ENCODE peak calls at places on chromosomes 6 and 20, in seven cellular contexts. V, R, M, E, K, G and W are unnamed samples.
A peak's percentile ranks its signal among the peaks of the same experiment; 100 is the strongest.

GRCh38 chr20:60820918-60821317 is 431.1 kb upstream of the CDH4 start:
- DNase-seq in E (no peak), G (no peak), R (no peak), V (no peak), K (no peak), M (no peak), W (no peak)

GRCh38 chr20:48025061-48025515 is 239.8 kb upstream of the SULF2 start:
- DNase-seq in K (peak; percentile 78), G (no peak), V (peak; percentile 85), E (peak; percentile 51), M (no peak), R (peak; percentile 85), W (peak; percentile 47)

GRCh38 chr6:161575508-161576254 is 301.8 kb upstream of the AGPAT4 start:
- DNase-seq in G (no peak), R (no peak), K (no peak), V (no peak), E (no peak), M (no peak), W (no peak)

GRCh38 chr20:58473818-58474425 is 41.3 kb downstream of the APCDD1L start:
- DNase-seq in E (peak; percentile 26), M (no peak), R (no peak), K (no peak), G (no peak), V (no peak), W (no peak)

GRCh38 chr6:137699036-137699683 is 167.9 kb upstream of the TNFAIP3 start:
- DNase-seq in E (no peak), M (no peak), G (no peak), V (no peak), K (no peak), R (peak; percentile 33), W (peak; percentile 23)

GRCh38 chr6:37940074-37940847 is 120.7 kb downstream of the ZFAND3 start:
- DNase-seq in M (no peak), G (no peak), V (peak; percentile 48), R (peak; percentile 72), E (no peak), K (peak; percentile 20), W (no peak)

GRCh38 chr6:97151611-97152010 is 131.4 kb downstream of the MMS22L start:
- DNase-seq in G (no peak), M (no peak), K (no peak), R (no peak), V (no peak), E (no peak), W (no peak)

GRCh38 chr6:170279977-170280688 is 10.7 kb downstream of the DLL1 start:
- DNase-seq in E (no peak), M (peak; percentile 87), R (no peak), G (peak; percentile 65), V (peak; percentile 72), K (peak; percentile 77), W (peak; percentile 65)

DNA sequence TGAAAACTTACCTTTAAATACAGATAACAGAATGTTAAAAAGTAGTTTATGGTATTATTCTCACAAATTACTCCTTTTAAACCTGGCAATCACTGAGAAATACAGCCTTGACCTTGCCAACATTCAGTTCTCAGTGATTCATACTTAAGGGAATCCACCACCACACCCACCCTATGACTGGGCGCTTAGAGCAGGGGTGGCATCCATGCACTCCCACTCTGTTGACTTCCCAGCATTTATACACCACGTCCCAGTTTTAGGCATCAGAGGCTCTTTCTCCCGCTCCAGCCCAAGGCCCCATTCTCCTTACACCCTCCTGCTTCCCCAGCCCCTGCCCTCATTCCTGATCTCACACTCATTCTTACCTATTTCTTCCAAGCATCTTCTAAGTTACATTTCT is 16.3 kb downstream of the TRAF3IP2 start:
- DNase-seq in E (no peak), K (peak; percentile 55), G (peak; percentile 74), V (no peak), M (no peak), R (peak; percentile 71), W (peak; percentile 89)
- H3K27ac ChIP-seq in E (no peak overlapping the region), K (peak overlapping the region; percentile 82), G (peak overlapping the region; percentile 91), V (peak overlapping the region; percentile 86), M (peak overlapping the region; percentile 37), R (no peak overlapping the region), W (peak overlapping the region; percentile 93)

GRCh38 chr20:25233016-25233772 is 14.7 kb upstream of the PYGB start:
- DNase-seq in G (peak; percentile 92), E (no peak), R (no peak), K (no peak), M (peak; percentile 81), V (no peak), W (peak; percentile 97)
- H3K27ac ChIP-seq in G (peak overlapping the region; percentile 97), E (no peak overlapping the region), R (peak overlapping the region; percentile 86), K (no peak overlapping the region), M (peak overlapping the region; percentile 32), V (no peak overlapping the region), W (peak overlapping the region; percentile 97)

GRCh38 chr6:168133707-168134398 is 54.8 kb upstream of the FRMD1 start:
- DNase-seq in R (no peak), M (no peak), G (no peak), V (no peak), K (no peak), E (no peak), W (no peak)

GRCh38 chr6:168136001-168136400 is 57.0 kb upstream of the FRMD1 start:
- DNase-seq in E (peak; percentile 24), R (no peak), K (no peak), V (no peak), M (no peak), G (no peak), W (no peak)

GRCh38 chr6:168132531-168133184 is 53.6 kb upstream of the FRMD1 start:
- DNase-seq in R (peak; percentile 92), K (peak; percentile 57), V (no peak), E (peak; percentile 81), M (no peak), G (peak; percentile 39), W (peak; percentile 47)

GRCh38 chr6:168133186-168133585 is 54.2 kb upstream of the FRMD1 start:
- DNase-seq in M (no peak), G (no peak), K (peak; percentile 53), V (no peak), E (peak; percentile 53), R (peak; percentile 85), W (no peak)

DNA sequence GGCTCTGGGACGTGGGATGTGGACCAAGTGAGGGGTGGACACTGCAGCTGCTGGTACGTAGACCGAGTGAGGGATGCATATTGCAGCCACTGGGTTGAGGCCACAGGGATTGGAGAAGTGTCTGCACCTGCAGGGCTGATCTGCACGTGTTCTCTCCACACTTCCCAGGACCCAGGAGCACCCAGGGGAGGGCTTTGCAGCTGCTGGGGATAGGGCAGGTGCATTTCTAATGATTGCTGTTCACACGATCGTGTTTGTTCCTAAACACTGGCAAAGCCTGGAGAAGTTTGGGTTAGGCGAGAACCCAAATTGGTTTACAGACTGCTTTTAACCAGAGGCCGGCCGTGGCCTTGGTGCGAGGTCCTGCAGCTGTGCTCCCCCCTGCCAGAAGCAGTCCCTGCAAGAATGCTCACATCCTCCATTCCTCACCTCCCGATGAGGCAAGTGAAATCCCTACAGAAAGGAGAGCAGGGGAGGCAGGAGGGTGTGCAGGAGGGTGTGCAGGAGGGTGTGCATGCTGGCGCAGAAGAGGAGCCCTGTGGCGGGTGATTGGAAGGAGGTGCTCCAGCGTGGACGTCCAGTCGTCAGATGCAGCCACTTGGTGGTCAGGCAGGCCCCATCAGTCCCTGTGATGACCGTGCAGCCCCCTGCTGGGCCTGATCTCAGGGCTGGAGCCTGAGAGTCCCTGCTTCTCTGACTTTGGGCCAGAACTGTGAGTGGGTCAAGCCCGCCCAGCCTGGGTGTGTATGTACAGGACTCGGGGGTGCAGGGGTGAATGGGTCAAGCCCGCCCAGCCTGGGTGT is 55.6 kb upstream of the FRMD1 start:
- DNase-seq in R (no peak), K (peak; percentile 11), G (no peak), V (no peak), M (no peak), E (no peak), W (no peak)
- H3K27ac ChIP-seq in R (no peak overlapping the region), K (no peak overlapping the region), G (no peak overlapping the region), V (no peak overlapping the region), M (no peak overlapping the region), E (no peak overlapping the region), W (no peak overlapping the region)

DNA sequence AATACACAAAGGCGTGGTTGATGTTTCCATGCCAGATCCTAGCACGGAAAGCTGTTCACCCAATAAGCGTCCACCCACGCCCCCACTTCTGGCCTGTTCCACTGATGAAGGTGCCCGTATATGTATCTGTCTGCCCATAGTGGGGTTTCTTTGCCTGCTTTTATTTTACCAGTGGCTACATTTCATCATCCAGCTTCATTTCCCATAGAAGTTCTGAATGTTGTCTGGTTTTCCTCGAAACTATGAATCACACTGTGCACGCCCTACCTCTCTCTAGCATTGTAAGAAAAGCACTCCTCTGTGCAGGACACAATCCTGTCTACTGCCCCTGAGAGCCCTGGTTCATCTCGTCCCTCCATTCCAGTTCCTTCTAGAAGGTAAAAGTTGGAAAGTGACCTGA is 8.8 kb upstream of the CD93 start:
- DNase-seq in R (peak; percentile 50), K (no peak), M (no peak), V (no peak), G (no peak), E (no peak), W (peak; percentile 30)
- H3K27ac ChIP-seq in R (no peak overlapping the region), K (no peak overlapping the region), M (no peak overlapping the region), V (no peak overlapping the region), G (no peak overlapping the region), E (no peak overlapping the region), W (peak overlapping the region; percentile 24)

GRCh38 chr20:32227316-32227715 is 19.6 kb downstream of the POFUT1 start:
- DNase-seq in G (no peak), R (no peak), K (no peak), V (no peak), E (no peak), M (no peak), W (no peak)
- H3K27ac ChIP-seq in G (no peak overlapping the region), R (no peak overlapping the region), K (no peak overlapping the region), V (no peak overlapping the region), E (no peak overlapping the region), M (peak overlapping the region; percentile 72), W (no peak overlapping the region)

DNA sequence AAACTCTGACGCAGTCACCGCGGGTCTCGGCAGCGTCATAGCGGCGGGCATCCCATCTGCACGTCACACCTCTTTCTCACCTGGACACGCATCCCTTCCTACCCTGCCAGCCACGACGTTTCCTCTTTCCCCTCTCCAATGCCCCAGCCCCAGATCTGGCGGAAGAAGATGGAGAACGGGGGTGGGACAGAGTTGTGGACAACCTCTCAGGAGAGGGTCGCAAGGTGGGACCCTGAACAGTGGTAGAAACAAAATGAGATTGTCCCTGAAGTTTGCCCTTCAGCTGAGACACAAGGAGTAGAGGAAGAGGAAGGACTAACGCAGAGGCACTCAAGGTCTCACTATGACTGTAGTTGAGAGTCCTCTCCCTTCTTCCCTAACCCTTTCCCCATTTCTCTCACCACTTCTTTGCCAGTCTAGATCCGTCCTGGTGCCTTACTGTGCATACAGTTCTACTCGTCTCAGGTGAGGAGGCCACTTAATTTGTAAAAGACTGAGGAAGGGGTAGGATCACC is 562 bp downstream of the TRIM39 start:
- DNase-seq in M (no peak), E (no peak), R (no peak), V (no peak), K (no peak), G (peak; percentile 75), W (no peak)
- H3K27ac ChIP-seq in M (peak overlapping the region; percentile 99), E (peak overlapping the region; percentile 94), R (no peak overlapping the region), V (peak overlapping the region; percentile 96), K (peak overlapping the region; percentile 97), G (peak overlapping the region; percentile 99), W (peak overlapping the region; percentile 87)

DNA sequence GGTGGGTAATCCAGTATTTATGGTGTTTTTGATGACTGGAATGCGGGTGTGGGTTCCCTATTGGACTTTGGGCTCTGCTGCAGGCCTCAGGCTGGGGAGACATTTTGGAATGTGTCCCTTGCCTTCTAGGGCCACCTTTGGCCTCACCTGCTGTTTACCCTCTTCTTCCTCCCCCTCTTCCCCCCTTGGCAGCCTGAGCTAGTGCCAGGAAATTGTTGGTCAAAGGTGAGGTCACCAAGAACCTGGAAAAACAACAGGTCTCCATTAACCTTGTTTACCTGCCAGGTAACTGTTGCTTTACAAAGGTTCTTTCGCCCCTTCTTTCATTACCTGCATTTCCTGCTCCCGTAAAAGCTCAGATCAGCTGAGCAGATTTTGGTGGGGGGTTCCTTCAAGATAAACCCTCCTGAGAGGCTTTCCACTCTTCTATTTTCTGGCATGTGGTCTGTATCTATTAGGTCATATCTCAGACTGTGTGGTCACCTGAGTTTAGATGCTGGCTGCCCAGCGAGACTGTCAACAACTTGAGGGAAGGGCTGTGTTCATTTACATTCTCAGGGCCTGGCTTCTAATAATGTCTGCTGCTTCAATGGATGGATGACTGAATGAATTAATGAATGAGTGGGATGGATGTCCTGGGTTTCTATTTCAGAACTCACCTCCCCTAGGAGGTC is 34.7 kb downstream of the VEGFA start:
- DNase-seq in G (no peak), V (no peak), M (no peak), E (no peak), K (no peak), R (no peak), W (no peak)
- H3K27ac ChIP-seq in G (peak overlapping the region; percentile 39), V (no peak overlapping the region), M (peak overlapping the region; percentile 51), E (no peak overlapping the region), K (no peak overlapping the region), R (no peak overlapping the region), W (no peak overlapping the region)